ENCODE peak calls at places on chromosomes 3 and 15, in seven cellular contexts. One of them, this sample, is unnamed.
A peak's percentile ranks its signal among the peaks of the same experiment; 100 is the strongest.

GRCh38 chr15:73328149-73328820 is 40.5 kb downstream of the HCN4 start:
- DNase-seq in D341Med: no peak
- DNase-seq in stimulated activated CD4-positive, alpha-beta T cell treated with anti-CD3 and anti-CD28 coated beads, Interleukin-4, amount 100 ng/mL, for 4 hours: no peak
- DNase-seq in astrocyte of the spinal cord: no peak
- DNase-seq in epithelial cell of proximal tubule: no peak
- DNase-seq in brain microvascular endothelial cell: no peak
- DNase-seq in AG04450: no peak
- DNase-seq in this sample: no peak

GRCh38 chr15:40782609-40783227 is 12.9 kb downstream of the C15orf62 start:
- DNase-seq in brain microvascular endothelial cell: no peak
- DNase-seq in epithelial cell of proximal tubule: no peak
- DNase-seq in AG04450: no peak
- DNase-seq in stimulated activated CD4-positive, alpha-beta T cell treated with anti-CD3 and anti-CD28 coated beads, Interleukin-4, amount 100 ng/mL, for 4 hours: peak; percentile 78
- DNase-seq in D341Med: peak; percentile 88
- DNase-seq in astrocyte of the spinal cord: no peak
- DNase-seq in this sample: peak; percentile 86

GRCh38 chr15:48385031-48385430 is 53.8 kb downstream of the DUT start:
- DNase-seq in epithelial cell of proximal tubule: no peak
- DNase-seq in D341Med: no peak
- DNase-seq in brain microvascular endothelial cell: no peak
- DNase-seq in astrocyte of the spinal cord: no peak
- DNase-seq in stimulated activated CD4-positive, alpha-beta T cell treated with anti-CD3 and anti-CD28 coated beads, Interleukin-4, amount 100 ng/mL, for 4 hours: no peak
- DNase-seq in AG04450: no peak
- DNase-seq in this sample: no peak

GRCh38 chr3:150145659-150146058 is 175.0 kb upstream of the PFN2 start:
- DNase-seq in astrocyte of the spinal cord: peak; percentile 82
- DNase-seq in epithelial cell of proximal tubule: no peak
- DNase-seq in AG04450: no peak
- DNase-seq in stimulated activated CD4-positive, alpha-beta T cell treated with anti-CD3 and anti-CD28 coated beads, Interleukin-4, amount 100 ng/mL, for 4 hours: no peak
- DNase-seq in brain microvascular endothelial cell: peak; percentile 53
- DNase-seq in D341Med: no peak
- DNase-seq in this sample: no peak

GRCh38 chr3:127388412-127388811 is 100.6 kb upstream of the PRR20G start:
- DNase-seq in epithelial cell of proximal tubule: no peak
- DNase-seq in stimulated activated CD4-positive, alpha-beta T cell treated with anti-CD3 and anti-CD28 coated beads, Interleukin-4, amount 100 ng/mL, for 4 hours: no peak
- DNase-seq in astrocyte of the spinal cord: no peak
- DNase-seq in brain microvascular endothelial cell: no peak
- DNase-seq in D341Med: no peak
- DNase-seq in AG04450: no peak
- DNase-seq in this sample: no peak

GRCh38 chr3:76310059-76310458 is 524.7 kb upstream of the ZNF717 start:
- DNase-seq in D341Med: no peak
- DNase-seq in stimulated activated CD4-positive, alpha-beta T cell treated with anti-CD3 and anti-CD28 coated beads, Interleukin-4, amount 100 ng/mL, for 4 hours: no peak
- DNase-seq in brain microvascular endothelial cell: no peak
- DNase-seq in AG04450: no peak
- DNase-seq in epithelial cell of proximal tubule: no peak
- DNase-seq in astrocyte of the spinal cord: no peak
- DNase-seq in this sample: no peak

GRCh38 chr3:128112406-128112968 is 11.1 kb downstream of the RUVBL1 start:
- DNase-seq in D341Med: no peak
- DNase-seq in brain microvascular endothelial cell: peak; percentile 80
- DNase-seq in AG04450: peak; percentile 51
- DNase-seq in stimulated activated CD4-positive, alpha-beta T cell treated with anti-CD3 and anti-CD28 coated beads, Interleukin-4, amount 100 ng/mL, for 4 hours: no peak
- DNase-seq in epithelial cell of proximal tubule: peak; percentile 64
- DNase-seq in astrocyte of the spinal cord: peak; percentile 91
- DNase-seq in this sample: no peak

GRCh38 chr3:126061301-126062032 is 22.5 kb downstream of the SLC41A3 start:
- DNase-seq in stimulated activated CD4-positive, alpha-beta T cell treated with anti-CD3 and anti-CD28 coated beads, Interleukin-4, amount 100 ng/mL, for 4 hours: no peak
- DNase-seq in AG04450: no peak
- DNase-seq in D341Med: peak; percentile 10
- DNase-seq in brain microvascular endothelial cell: no peak
- DNase-seq in astrocyte of the spinal cord: no peak
- DNase-seq in epithelial cell of proximal tubule: no peak
- DNase-seq in this sample: no peak

GRCh38 chr15:37873336-37873735 is 61.1 kb upstream of the TMCO5A start:
- DNase-seq in brain microvascular endothelial cell: no peak
- DNase-seq in astrocyte of the spinal cord: no peak
- DNase-seq in stimulated activated CD4-positive, alpha-beta T cell treated with anti-CD3 and anti-CD28 coated beads, Interleukin-4, amount 100 ng/mL, for 4 hours: no peak
- DNase-seq in AG04450: no peak
- DNase-seq in epithelial cell of proximal tubule: no peak
- DNase-seq in D341Med: no peak
- DNase-seq in this sample: no peak

This sample was measured in NAMALWA.